ENCODE peak calls at places on chromosomes 12 and 14, in eight cellular contexts. K, N, I, G, Y, V, P and B are unnamed samples.

GRCh38 chr12:49358548-49359141 is 8.6 kb upstream of the SPATS2 start:
- DNase-seq in G (peak; percentile 69), Y (peak; percentile 72), K (peak; percentile 84), I (no peak), V (peak; percentile 89), P (peak; percentile 84), N (peak; percentile 65), B (no peak)

GRCh38 chr12:23333938-23334337 is 615.5 kb downstream of the SOX5 start:
- DNase-seq in I (no peak), P (no peak), V (no peak), N (no peak), G (no peak), K (no peak), Y (no peak), B (no peak)

GRCh38 chr12:15633201-15633600 is 156.0 kb downstream of the EPS8 start:
- DNase-seq in G (no peak), I (no peak), P (peak; percentile 89), N (no peak), K (no peak), V (no peak), Y (no peak), B (no peak)

GRCh38 chr12:53120685-53121525 is 17.6 kb downstream of the SOAT2 start:
- DNase-seq in Y (no peak), P (no peak), G (no peak), V (no peak), K (no peak), I (no peak), N (no peak), B (no peak)

GRCh38 chr14:69149461-69150244 is 3.3 kb downstream of the DCAF5 start:
- DNase-seq in K (no peak), Y (no peak), V (no peak), N (no peak), P (peak; percentile 62), G (no peak), I (no peak), B (no peak)

GRCh38 chr12:51246254-51246853 is 7.7 kb downstream of the DAZAP2 start:
- DNase-seq in V (no peak), N (peak; percentile 68), Y (no peak), G (no peak), P (peak; percentile 61), I (no peak), K (no peak), B (no peak)

GRCh38 chr12:32253154-32253795 is 146.1 kb upstream of the FGD4 start:
- DNase-seq in P (peak; percentile 22), I (no peak), N (peak; percentile 66), V (no peak), G (no peak), Y (no peak), K (no peak), B (no peak)

GRCh38 chr12:47317182-47317915 is 237.6 kb upstream of the AMIGO2 start:
- DNase-seq in I (no peak), N (no peak), P (peak; percentile 7), G (no peak), K (no peak), Y (no peak), V (no peak), B (no peak)

GRCh38 chr12:92444763-92445162 is 258.0 kb upstream of the PLEKHG7 start:
- DNase-seq in G (peak; percentile 83), I (no peak), P (no peak), N (no peak), Y (no peak), K (no peak), V (no peak), B (no peak)

GRCh38 chr12:96698521-96698920 is 208.5 kb upstream of the NEDD1 start:
- DNase-seq in G (no peak), P (no peak), Y (peak; percentile 6), I (no peak), K (peak; percentile 44), N (no peak), V (peak; percentile 6), B (no peak)

GRCh38 chr14:69964841-69965240 is 85.6 kb downstream of the SMOC1 start:
- DNase-seq in P (no peak), V (no peak), G (no peak), K (no peak), Y (no peak), N (peak; percentile 9), I (no peak), B (no peak)

GRCh38 chr12:83179999-83180398 is 493.3 kb downstream of the TMTC2 start:
- DNase-seq in P (no peak), Y (no peak), G (no peak), I (no peak), K (no peak), N (no peak), V (no peak), B (no peak)

GRCh38 chr14:101593411-101594181 is 32.3 kb downstream of the DIO3 start:
- DNase-seq in Y (no peak), N (no peak), G (no peak), I (no peak), K (no peak), V (no peak), P (no peak), B (no peak)

GRCh38 chr12:15522574-15523187 is 200.4 kb downstream of the PTPRO start:
- DNase-seq in V (peak; percentile 69), G (no peak), Y (peak; percentile 38), P (peak; percentile 77), K (peak; percentile 54), N (peak; percentile 34), I (no peak), B (no peak)

GRCh38 chr14:55416866-55417265 is 5.2 kb upstream of the ATG14 start:
- DNase-seq in N (no peak), K (peak; percentile 51), G (no peak), V (peak; percentile 80), I (no peak), Y (no peak), P (peak; percentile 36), B (no peak)

GRCh38 chr12:64670856-64671639 is 60.8 kb downstream of the RASSF3 start:
- DNase-seq in P (peak; percentile 70), N (peak; percentile 69), G (no peak), I (no peak), Y (no peak), V (no peak), K (peak; percentile 74), B (no peak)

GRCh38 chr12:105420659-105421240 is 90.3 kb downstream of the C12orf75 start:
- DNase-seq in K (peak; percentile 79), Y (peak; percentile 45), V (peak; percentile 79), G (peak; percentile 51), N (peak; percentile 77), I (peak; percentile 39), P (peak; percentile 90), B (no peak)

GRCh38 chr12:45216297-45216982 is 545 bp downstream of the ANO6 start:
- DNase-seq in N (peak; percentile 49), I (peak; percentile 14), V (peak; percentile 84), P (peak; percentile 65), G (peak; percentile 61), K (peak; percentile 59), Y (peak; percentile 30), B (no peak)
- TF ChIP-seq CTCF in N (peak; percentile 36), I (peak; percentile 14), V (peak; percentile 34), P (peak; percentile 44), G (peak; percentile 15), K (peak; percentile 24), Y (peak; percentile 58), B (peak; percentile 70)

DNA sequence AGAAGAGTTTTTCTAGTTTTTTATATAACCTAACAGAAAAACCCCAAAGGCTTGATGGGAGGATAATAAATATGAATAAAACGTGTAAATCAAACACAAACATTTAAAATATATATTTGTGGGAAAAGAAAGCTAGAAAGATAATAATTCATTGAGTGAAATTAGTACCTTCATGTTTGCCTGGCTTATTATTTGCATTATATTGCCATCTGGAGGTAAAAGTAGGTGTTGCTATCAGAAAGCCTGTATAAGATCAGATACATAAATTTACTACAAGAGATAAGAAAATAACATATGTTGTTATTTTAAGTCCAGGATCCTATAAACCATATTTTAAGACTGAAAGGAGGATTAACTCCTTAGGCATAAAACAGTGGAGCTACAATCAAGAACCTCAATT is 77.7 kb downstream of the NTS start:
- DNase-seq in K (peak; percentile 42), P (peak; percentile 20), G (no peak), V (peak; percentile 47), I (no peak), Y (no peak), N (peak; percentile 5), B (no peak)
- TF ChIP-seq CTCF in K (peak; percentile 56), P (peak; percentile 31), G (peak; percentile 10), V (peak; percentile 95), I (no peak), Y (no peak), N (peak; percentile 34), B (peak; percentile 80)

DNA sequence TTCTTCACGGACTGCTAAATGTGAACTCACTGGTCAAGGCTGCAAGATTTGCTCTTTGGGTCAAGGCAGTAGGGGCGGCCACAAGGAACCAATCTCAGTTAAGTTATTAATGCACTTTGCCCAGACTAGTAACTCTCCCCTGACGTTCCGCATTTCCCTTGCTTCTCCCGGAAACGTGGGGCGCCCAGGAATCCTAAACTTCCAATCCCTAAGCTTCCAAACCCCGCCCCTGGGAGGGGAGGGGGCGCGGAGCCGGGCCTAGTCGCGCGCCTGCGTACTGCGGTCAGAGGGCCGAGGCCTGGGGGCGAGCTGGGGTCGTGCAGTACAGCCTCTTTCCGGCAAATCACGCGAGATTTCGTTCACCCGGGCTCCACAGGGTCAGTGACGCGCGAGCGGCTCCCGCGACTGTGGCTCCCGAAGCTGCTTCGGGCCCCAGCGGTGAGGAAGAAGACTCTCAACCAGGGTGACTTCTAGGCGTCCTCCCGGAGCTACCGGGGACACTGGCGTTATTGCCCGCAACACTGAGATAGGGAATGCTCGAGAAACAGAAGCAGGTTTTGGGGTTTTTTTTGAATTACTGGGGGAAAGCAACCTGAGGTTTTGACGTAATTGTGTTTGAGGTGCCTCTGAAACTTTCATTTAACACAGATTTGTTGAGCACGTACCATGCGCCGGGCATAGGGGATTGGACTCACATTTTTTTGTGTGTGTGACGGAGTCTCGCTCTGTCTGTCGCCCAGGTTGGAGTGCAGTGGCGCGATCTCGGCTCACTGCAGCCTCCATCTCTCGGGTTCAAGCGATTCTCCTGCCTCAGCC is at the start of gene PTGR2:
- DNase-seq in G (peak; percentile 93), Y (peak; percentile 97), K (peak; percentile 98), P (peak; percentile 95), N (peak; percentile 96), I (peak; percentile 85), V (peak; percentile 99), B (peak; percentile 95)
- TF ChIP-seq CTCF in G (no peak), Y (no peak), K (no peak), P (no peak), N (peak; percentile 12), I (no peak), V (no peak), B (peak; percentile 46)

GRCh38 chr14:95651028-95651427 is 35.2 kb upstream of the TCL1B start:
- DNase-seq in G (no peak), K (no peak), I (no peak), Y (no peak), P (no peak), V (no peak), N (no peak), B (no peak)

GRCh38 chr14:95655461-95655860 is 30.8 kb upstream of the TCL1B start:
- DNase-seq in G (no peak), N (no peak), Y (no peak), V (no peak), P (no peak), I (no peak), K (no peak), B (no peak)

GRCh38 chr14:95649230-95649629 is 37.0 kb upstream of the TCL1B start:
- DNase-seq in K (no peak), N (no peak), I (no peak), G (no peak), V (no peak), P (no peak), Y (peak; percentile 67), B (no peak)

GRCh38 chr14:95652690-95653089 is 33.5 kb upstream of the TCL1B start:
- DNase-seq in I (no peak), V (no peak), P (no peak), G (no peak), N (no peak), Y (no peak), K (no peak), B (no peak)

GRCh38 chr14:95652171-95652570 is 34.1 kb upstream of the TCL1B start:
- DNase-seq in Y (no peak), I (no peak), V (no peak), P (no peak), G (no peak), N (no peak), K (no peak), B (no peak)
- TF ChIP-seq CTCF in Y (no peak), I (no peak), V (no peak), P (no peak), G (no peak), N (no peak), K (no peak), B (no peak)